ENCODE peak calls at places on chromosomes 2 and 18, in seven cellular contexts. Y, V, T, R, H, Q and X are unnamed samples.

GRCh38 chr18:3481696-3482210 is 31.8 kb downstream of the TGIF1 start:
- DNase-seq in Y (no peak), V (no peak), R (no peak), T (no peak), Q (peak), H (peak), X (no peak)

GRCh38 chr2:100819365-100820345 is at the start of gene NPAS2:
- DNase-seq in V (peak), Y (no peak), R (peak), Q (peak), H (no peak), T (peak), X (no peak)

GRCh38 chr2:126117886-126118285 is 538.1 kb upstream of the GYPC start:
- DNase-seq in Y (no peak), V (no peak), H (no peak), R (no peak), T (no peak), Q (no peak), X (no peak)

GRCh38 chr2:149972039-149972438 is 384.5 kb upstream of the MMADHC start:
- DNase-seq in Y (no peak), H (no peak), R (no peak), Q (peak), V (no peak), T (no peak), X (no peak)

GRCh38 chr2:8534729-8535397 is 147.0 kb upstream of the ID2 start:
- DNase-seq in Q (no peak), R (peak), H (peak), T (peak), V (peak), Y (peak), X (no peak)

GRCh38 chr18:59114160-59114559 is 25.5 kb upstream of the SEC11C start:
- DNase-seq in H (no peak), V (no peak), Q (no peak), R (peak), Y (no peak), T (no peak), X (no peak)

GRCh38 chr2:97731274-97732050 is 18.1 kb downstream of the ZAP70 start:
- DNase-seq in R (no peak), H (no peak), T (no peak), Q (no peak), V (no peak), Y (no peak), X (no peak)

GRCh38 chr2:48343571-48344440 is 186.1 kb upstream of the STON1 start:
- DNase-seq in V (no peak), T (no peak), R (peak), Y (no peak), Q (no peak), H (no peak), X (peak)

GRCh38 chr2:176157499-176158305 is 595 bp downstream of the HOXD3 start:
- DNase-seq in Q (no peak), H (no peak), V (peak), T (no peak), Y (no peak), R (peak), X (no peak)

GRCh38 chr2:130300258-130300969 is 42.3 kb upstream of the IMP4 start:
- DNase-seq in V (no peak), H (no peak), R (no peak), T (no peak), Q (no peak), Y (no peak), X (no peak)

GRCh38 chr2:64751286-64752260 is 97.9 kb upstream of the SERTAD2 start:
- DNase-seq in Y (peak), V (peak), T (peak), H (peak), Q (peak), R (peak), X (peak)

GRCh38 chr2:119449526-119449925 is 17.9 kb downstream of the TMEM37 start:
- DNase-seq in Y (no peak), Q (no peak), H (no peak), V (no peak), T (no peak), R (no peak), X (no peak)

GRCh38 chr2:71347517-71347916 is 15.9 kb downstream of the ZNF638 start:
- DNase-seq in Q (no peak), T (no peak), H (peak), R (peak), V (no peak), Y (no peak), X (no peak)

GRCh38 chr2:195891081-195891480 is 177.6 kb downstream of the DNAH7 start:
- DNase-seq in H (no peak), Y (no peak), Q (no peak), R (no peak), T (no peak), V (no peak), X (no peak)

GRCh38 chr2:177618270-177619253 is 226.0 kb downstream of the AGPS start:
- DNase-seq in Q (peak), Y (peak), H (peak), V (peak), R (peak), T (peak), X (peak)

GRCh38 chr2:58862234-58862633 is 621.1 kb upstream of the FANCL start:
- DNase-seq in Y (no peak), Q (no peak), R (no peak), H (no peak), V (no peak), T (no peak), X (no peak)

GRCh38 chr2:67799889-67800288 is 262.9 kb downstream of the C1D start:
- DNase-seq in T (no peak), Y (no peak), V (no peak), R (no peak), H (no peak), Q (no peak), X (no peak)

GRCh38 chr18:44638141-44638540 is 42.5 kb upstream of the SETBP1 start:
- DNase-seq in Y (no peak), Q (no peak), R (no peak), H (no peak), V (no peak), T (no peak), X (no peak)

GRCh38 chr2:26344581-26345283 is 1.2 kb upstream of the SELENOI start:
- DNase-seq in Y (no peak), R (peak), V (no peak), Q (peak), T (no peak), H (no peak), X (peak)

GRCh38 chr2:59312967-59313943 is 1072.1 kb upstream of the FANCL start:
- DNase-seq in Y (no peak), H (no peak), T (no peak), V (no peak), Q (no peak), R (no peak), X (no peak)

GRCh38 chr18:73407506-73407905 is 539.7 kb upstream of the NETO1 start:
- DNase-seq in Y (no peak), V (no peak), T (no peak), Q (no peak), R (peak), H (no peak), X (no peak)

GRCh38 chr2:230254152-230254881 is 28.8 kb downstream of the SP140 start:
- DNase-seq in T (no peak), R (no peak), V (no peak), H (no peak), Q (no peak), Y (no peak), X (no peak)

GRCh38 chr2:121949271-121949670 is 193.8 kb downstream of the TSN start:
- DNase-seq in R (no peak), Q (peak), V (no peak), Y (no peak), T (no peak), H (peak), X (no peak)

DNA sequence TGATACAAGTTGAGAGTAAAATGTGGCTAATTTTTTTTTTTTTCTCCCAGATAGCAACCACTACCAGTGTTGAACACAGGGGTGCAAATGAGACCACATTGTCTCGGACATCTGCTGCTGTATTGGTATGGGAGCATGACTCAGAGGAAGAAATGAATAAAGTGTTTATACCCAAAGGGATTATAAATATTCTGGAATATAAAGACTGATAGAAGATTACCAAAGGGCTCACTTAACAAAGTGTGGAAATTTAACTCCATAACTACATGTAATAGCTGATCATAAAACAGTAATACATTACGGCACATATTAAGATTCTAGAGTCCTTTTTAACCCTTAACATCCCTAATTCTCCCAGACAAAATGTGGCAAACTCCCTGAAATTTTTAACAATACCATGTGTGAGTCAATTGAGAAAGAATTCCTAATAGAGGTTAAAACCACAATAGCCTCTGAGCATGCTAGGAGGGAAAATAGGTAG is 1023.0 kb upstream of the ACVR2A start:
- DNase-seq in Q (no peak), T (no peak), V (no peak), H (no peak), R (peak), Y (no peak), X (no peak)
- TF ChIP-seq CTCF in Q (no peak), T (peak), V (no peak), H (no peak), R (no peak), Y (no peak), X (peak)

GRCh38 chr2:239870863-239871262 is 154.3 kb downstream of the NDUFA10 start:
- DNase-seq in H (no peak), R (no peak), Y (no peak), T (no peak), V (peak), Q (no peak), X (no peak)
- H3K4me3 ChIP-seq in H (no peak), R (no peak), Y (no peak), T (no peak), V (no peak), Q (no peak), X (no peak)

DNA sequence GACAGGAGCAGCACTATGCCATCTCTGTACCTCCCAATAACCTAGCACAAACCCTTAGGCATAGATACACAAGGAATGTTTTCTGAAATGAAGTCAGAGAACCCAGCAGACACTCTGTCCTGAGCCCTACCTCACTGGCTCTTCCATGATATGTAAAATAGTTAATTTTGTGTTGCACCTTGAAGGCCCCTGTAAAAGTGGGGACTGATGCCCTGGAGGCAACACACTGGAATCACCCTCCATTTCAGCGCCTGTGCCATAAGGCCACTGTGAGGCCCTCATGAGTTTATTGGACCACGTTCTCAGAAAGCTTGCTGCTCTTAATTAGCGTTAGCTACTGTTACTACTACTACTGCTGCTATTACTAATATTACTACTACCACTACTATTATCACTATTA is 670.1 kb upstream of the SOX11 start:
- DNase-seq in V (no peak), T (no peak), Y (no peak), R (no peak), Q (no peak), H (no peak), X (no peak)
- TF ChIP-seq CTCF in V (no peak), T (no peak), Y (no peak), R (no peak), Q (no peak), H (no peak), X (no peak)

GRCh38 chr2:232503792-232504323 is 16.2 kb upstream of the ECEL1 start:
- DNase-seq in T (no peak), Q (no peak), H (no peak), R (no peak), Y (no peak), V (no peak), X (no peak)
- H3K4me3 ChIP-seq in T (no peak), Q (no peak), H (no peak), R (no peak), Y (peak), V (no peak), X (no peak)

GRCh38 chr18:54223568-54224241 is 764 bp downstream of the MBD2 start:
- DNase-seq in Q (peak), R (peak), Y (peak), H (peak), T (peak), V (peak), X (peak)

GRCh38 chr18:54224379-54225014 is at the start of gene MBD2:
- DNase-seq in Y (peak), R (peak), V (peak), H (peak), Q (peak), T (peak), X (peak)

GRCh38 chr18:54218299-54218698 is 6.2 kb downstream of the MBD2 start:
- DNase-seq in H (peak), V (no peak), T (no peak), R (no peak), Q (no peak), Y (no peak), X (no peak)

GRCh38 chr18:54220406-54220805 is 4.1 kb downstream of the MBD2 start:
- DNase-seq in V (no peak), Y (no peak), H (peak), R (no peak), T (no peak), Q (no peak), X (no peak)

DNA sequence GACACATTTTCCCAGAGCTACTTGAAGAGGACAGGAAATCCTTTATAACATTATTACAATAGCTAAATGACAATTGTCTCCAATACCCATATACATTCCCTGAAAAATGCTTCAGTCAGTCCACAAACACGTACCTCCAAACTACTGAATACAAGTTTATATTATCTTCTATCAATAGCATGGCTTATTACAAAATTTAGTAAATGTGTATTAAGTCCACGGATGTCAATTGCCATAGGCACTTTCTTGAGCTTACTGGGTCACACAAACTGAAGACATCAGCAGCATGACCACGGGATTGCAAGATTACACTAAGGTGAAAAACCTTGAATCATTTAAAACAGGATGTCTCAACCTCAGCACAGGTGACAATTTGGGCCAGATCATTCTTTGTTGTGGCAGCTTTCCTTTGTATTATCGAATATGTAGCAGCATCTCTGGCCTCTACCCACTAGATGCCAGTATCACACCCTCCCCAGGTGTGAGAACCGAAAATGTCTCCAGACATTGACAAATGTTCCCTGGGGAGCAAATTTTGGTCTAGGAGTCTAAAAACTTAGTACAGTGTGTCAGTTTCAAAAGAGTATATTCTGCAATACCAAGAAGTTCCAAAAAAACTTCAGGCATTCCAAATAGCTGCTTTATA is 1.4 kb downstream of the MBD2 start:
- DNase-seq in H (peak), T (no peak), R (no peak), V (no peak), Y (no peak), Q (no peak), X (no peak)
- TF ChIP-seq CTCF in H (peak), T (no peak), R (no peak), V (no peak), Y (peak), Q (no peak), X (peak)

DNA sequence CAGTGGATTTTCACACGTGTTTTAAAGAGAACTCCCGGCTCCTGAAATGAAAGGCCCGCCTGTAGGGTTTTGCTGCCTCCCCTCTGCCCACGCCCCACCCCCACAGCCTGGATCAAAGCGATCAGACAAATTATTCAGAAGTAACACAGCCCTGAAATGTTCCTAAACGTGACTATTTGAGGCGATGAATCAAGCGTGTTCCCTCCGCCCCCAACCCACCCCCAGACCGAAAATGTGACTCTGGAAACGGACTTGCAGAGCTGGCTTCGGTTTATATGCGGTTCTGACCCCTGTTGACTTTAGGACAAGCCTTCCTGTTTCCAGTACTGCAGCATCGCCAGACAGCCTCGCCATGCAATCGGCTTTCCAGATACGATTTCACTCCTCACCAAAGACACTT is 28.8 kb upstream of the SMIM21 start:
- DNase-seq in R (no peak), H (no peak), Y (no peak), T (no peak), Q (no peak), V (no peak), X (no peak)
- H3K4me3 ChIP-seq in R (peak), H (no peak), Y (peak), T (peak), Q (no peak), V (peak), X (peak)